ENCODE peak calls at places on chromosomes 3 and 15, in six cellular contexts. A, X, D, I, K and J are unnamed samples.
A peak's percentile ranks its signal among the peaks of the same experiment; 100 is the strongest.

GRCh38 chr3:45212095-45212468 is 14.0 kb downstream of the TMEM158 start:
- DNase-seq in D (no peak), I (no peak), X (no peak), A (no peak), K (no peak), J (no peak)

GRCh38 chr3:186534113-186534669 is 10.0 kb downstream of the CRYGS start:
- DNase-seq in K (no peak), X (no peak), D (no peak), A (no peak), I (peak; percentile 95), J (no peak)

GRCh38 chr3:27671101-27671500 is 51.0 kb downstream of the EOMES start:
- DNase-seq in X (no peak), K (no peak), I (no peak), D (no peak), A (no peak), J (no peak)

GRCh38 chr15:58951388-58952060 is 18.0 kb upstream of the SLTM start:
- DNase-seq in X (no peak), K (no peak), A (no peak), I (no peak), D (peak; percentile 24), J (no peak)

GRCh38 chr3:11059090-11059798 is 66.7 kb downstream of the SLC6A1 start:
- DNase-seq in X (peak; percentile 39), D (peak; percentile 48), I (no peak), A (peak; percentile 61), K (peak; percentile 76), J (peak; percentile 71)

GRCh38 chr15:41332788-41333527 is at the start of gene NUSAP1:
- DNase-seq in K (no peak), D (no peak), X (peak; percentile 38), I (no peak), A (no peak), J (no peak)

GRCh38 chr15:33608714-33609113 is 297.9 kb downstream of the RYR3 start:
- DNase-seq in I (no peak), X (peak; percentile 3), D (no peak), K (no peak), A (no peak), J (no peak)

GRCh38 chr3:23959147-23959900 is 14.2 kb downstream of the NR1D2 start:
- DNase-seq in A (no peak), I (no peak), K (no peak), X (peak; percentile 18), D (peak; percentile 63), J (no peak)

GRCh38 chr15:66145242-66146182 is 108.0 kb downstream of the MEGF11 start:
- DNase-seq in X (no peak), D (no peak), K (no peak), I (no peak), A (no peak), J (no peak)

GRCh38 chr15:68774521-68775293 is 46.0 kb downstream of the ANP32A start:
- DNase-seq in K (peak; percentile 7), D (no peak), I (no peak), X (no peak), A (no peak), J (no peak)

GRCh38 chr15:68504721-68505090 is 72.7 kb upstream of the ITGA11 start:
- DNase-seq in K (no peak), I (no peak), D (no peak), A (no peak), X (no peak), J (no peak)

GRCh38 chr3:137970914-137971831 is 38.8 kb upstream of the CLDN18 start:
- DNase-seq in A (peak; percentile 49), I (no peak), D (peak; percentile 65), X (peak; percentile 43), K (peak; percentile 93), J (peak; percentile 68)

GRCh38 chr3:159280792-159281191 is 478.9 kb downstream of the MFSD1 start:
- DNase-seq in X (no peak), D (no peak), K (no peak), A (no peak), I (no peak), J (no peak)

GRCh38 chr15:60223161-60223560 is 174.6 kb downstream of the ANXA2 start:
- DNase-seq in I (no peak), X (no peak), K (no peak), A (no peak), D (no peak), J (no peak)

GRCh38 chr3:13190376-13190762 is 117.1 kb upstream of the IQSEC1 start:
- DNase-seq in K (no peak), A (no peak), D (no peak), I (no peak), X (peak; percentile 61), J (no peak)

GRCh38 chr3:175398676-175399075 is 539.5 kb downstream of the NAALADL2 start:
- DNase-seq in K (no peak), I (no peak), A (no peak), D (no peak), X (no peak), J (no peak)

GRCh38 chr3:153768559-153769469 is 352.4 kb upstream of the ARHGEF26 start:
- DNase-seq in K (peak; percentile 59), X (peak; percentile 30), A (peak; percentile 21), I (peak; percentile 9), D (peak; percentile 47), J (peak; percentile 48)

GRCh38 chr3:98573231-98573728 is 20.1 kb downstream of the CPOX start:
- DNase-seq in I (no peak), X (no peak), K (no peak), A (no peak), D (no peak), J (no peak)

GRCh38 chr3:111584724-111585123 is 10.4 kb downstream of the ZBED2 start:
- DNase-seq in A (no peak), X (no peak), K (no peak), I (no peak), D (no peak), J (no peak)

GRCh38 chr3:48569808-48570450 is 6.3 kb upstream of the UCN2 start:
- DNase-seq in X (no peak), I (no peak), K (no peak), A (no peak), D (no peak), J (no peak)

GRCh38 chr3:182989566-182989965 is 9.2 kb upstream of the DCUN1D1 start:
- DNase-seq in I (no peak), K (no peak), A (no peak), X (no peak), D (no peak), J (no peak)

GRCh38 chr15:29612096-29612495 is 210.2 kb downstream of the TJP1 start:
- DNase-seq in X (no peak), I (no peak), A (no peak), K (no peak), D (no peak), J (peak; percentile 49)

GRCh38 chr15:51849866-51850265 is 20.4 kb downstream of the TMOD3 start:
- DNase-seq in I (no peak), D (no peak), X (no peak), K (no peak), A (no peak), J (no peak)

GRCh38 chr3:58683001-58683845 is 16.6 kb upstream of the FAM3D start:
- DNase-seq in D (peak; percentile 16), A (no peak), I (peak; percentile 42), K (no peak), X (no peak), J (no peak)

GRCh38 chr3:129185774-129186173 is 2.1 kb upstream of the CNBP start:
- DNase-seq in D (no peak), A (no peak), I (no peak), X (no peak), K (no peak), J (no peak)

GRCh38 chr3:181622365-181622764 is 89.4 kb upstream of the SOX2 start:
- DNase-seq in K (no peak), A (no peak), I (no peak), D (no peak), X (no peak), J (no peak)

GRCh38 chr3:115398481-115398880 is 224.8 kb upstream of the GAP43 start:
- DNase-seq in X (no peak), I (no peak), K (no peak), A (no peak), D (no peak), J (no peak)

GRCh38 chr3:182843478-182843877 is 50.2 kb downstream of the ATP11B start:
- DNase-seq in K (no peak), A (no peak), D (no peak), X (no peak), I (no peak), J (no peak)

GRCh38 chr3:32018723-32019564 is 37.4 kb downstream of the ZNF860 start:
- DNase-seq in I (no peak), A (peak; percentile 64), D (peak; percentile 54), K (no peak), X (peak; percentile 52), J (peak; percentile 28)

GRCh38 chr3:9293066-9293465 is 43.6 kb upstream of the SRGAP3 start:
- DNase-seq in X (no peak), A (no peak), K (no peak), D (no peak), I (no peak), J (no peak)
- H3K9ac ChIP-seq in X (no peak overlapping the region), A (no peak overlapping the region), K (no peak overlapping the region), D (no peak overlapping the region), I (no peak overlapping the region), J (no peak overlapping the region)

GRCh38 chr3:60056394-60056793 is 1006.6 kb upstream of the CFAP20DC start:
- DNase-seq in A (no peak), X (no peak), K (no peak), I (no peak), D (no peak), J (no peak)
- TF ChIP-seq ZNF274 in A (no peak), X (no peak), K (no peak), I (no peak), D (no peak), J (no peak)

DNA sequence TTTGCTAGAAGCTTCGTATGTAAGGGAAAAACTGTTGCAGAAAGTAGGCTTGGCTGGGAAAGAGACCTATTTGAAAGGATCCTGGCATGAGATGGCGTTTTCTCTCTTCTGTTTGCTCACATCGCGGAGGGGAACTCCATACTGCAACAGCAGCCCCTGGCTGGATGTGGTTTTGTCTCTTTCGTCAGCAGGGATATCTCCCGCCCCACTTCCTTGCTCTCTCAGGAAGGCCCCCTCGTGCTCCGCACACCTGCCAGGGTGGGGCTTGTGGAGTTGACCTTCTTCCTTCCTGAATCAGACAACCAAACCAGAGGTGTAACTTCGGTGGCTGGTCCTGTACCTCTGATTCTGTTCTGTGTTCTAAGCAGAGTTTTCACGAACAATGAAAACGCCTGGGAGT is 26.4 kb upstream of the MYZAP start:
- DNase-seq in K (peak; percentile 53), D (no peak), I (no peak), A (no peak), X (no peak), J (no peak)
- H3K9ac ChIP-seq in K (no peak overlapping the region), D (no peak overlapping the region), I (no peak overlapping the region), A (no peak overlapping the region), X (no peak overlapping the region), J (no peak overlapping the region)

GRCh38 chr15:75167588-75168076 is 34.0 kb upstream of the C15orf39 start:
- DNase-seq in A (peak; percentile 41), X (no peak), I (no peak), D (no peak), K (no peak), J (no peak)
- TF ChIP-seq ZNF274 in A (no peak), X (no peak), I (no peak), D (no peak), K (no peak), J (no peak)

DNA sequence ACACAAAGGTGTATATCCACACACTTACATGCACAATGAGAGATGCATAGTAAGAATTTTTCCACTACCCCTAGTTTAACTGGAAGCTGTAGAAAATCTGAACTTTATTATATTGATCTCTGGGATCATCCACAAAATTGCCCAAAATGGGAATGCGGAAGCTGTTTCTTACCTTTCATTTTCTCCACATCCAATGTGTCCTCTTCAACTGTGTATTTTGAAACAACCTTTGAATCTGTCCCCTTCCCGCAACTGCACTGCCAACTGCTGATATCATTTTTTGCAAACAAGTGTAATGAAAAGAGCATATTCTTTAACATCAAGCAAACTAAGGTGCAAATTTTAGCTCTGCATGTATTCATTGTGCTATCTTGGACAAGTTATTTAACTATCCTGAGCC is 427.6 kb upstream of the TPRG1 start:
- DNase-seq in I (no peak), K (no peak), X (no peak), D (no peak), A (no peak), J (no peak)
- H3K9ac ChIP-seq in I (no peak overlapping the region), K (no peak overlapping the region), X (no peak overlapping the region), D (no peak overlapping the region), A (no peak overlapping the region), J (no peak overlapping the region)